ENCODE peak calls at places on chromosomes 11 and 22, in seven cellular contexts. F is heart right ventricle, R is AG10803, T is uterus, D is HFFc6, E is tibial nerve, O is bronchial epithelial cell. Z is an unnamed sample.

GRCh38 chr22:21444701-21445436 is 22.3 kb upstream of the TMEM191C start:
- DNase-seq in D (no peak), R (no peak), T (no peak), O (no peak), E (peak), F (peak), Z (no peak)

GRCh38 chr11:105224859-105225258 is 85.3 kb upstream of the CARD18 start:
- DNase-seq in E (no peak), D (no peak), O (peak), F (no peak), T (no peak), R (no peak), Z (peak)

GRCh38 chr22:39284142-39284980 is 35.1 kb downstream of the RPL3 start:
- DNase-seq in O (no peak), D (no peak), F (no peak), E (no peak), T (no peak), R (no peak), Z (no peak)

GRCh38 chr22:42432020-42432596 is at the start of gene NFAM1:
- DNase-seq in T (no peak), O (no peak), R (no peak), F (no peak), D (no peak), E (no peak), Z (no peak)

GRCh38 chr22:23219787-23220484 is 39.6 kb downstream of the BCR start:
- DNase-seq in E (no peak), F (no peak), R (peak), O (peak), D (peak), T (no peak), Z (peak)

GRCh38 chr11:85595285-85595884 is 31.8 kb downstream of the DLG2 start:
- DNase-seq in F (no peak), R (peak), O (peak), T (no peak), D (peak), E (no peak), Z (peak)

GRCh38 chr11:123429851-123430735 is at the start of gene GRAMD1B:
- DNase-seq in F (peak), O (peak), R (peak), D (peak), T (peak), E (no peak), Z (no peak)

GRCh38 chr22:45009881-45010531 is at the start of gene PHF21B:
- DNase-seq in O (no peak), F (peak), E (no peak), R (peak), T (peak), D (no peak), Z (no peak)

GRCh38 chr11:41431784-41432183 is 27.7 kb downstream of the LRRC4C start:
- DNase-seq in O (no peak), T (no peak), R (no peak), E (no peak), F (no peak), D (no peak), Z (no peak)

GRCh38 chr11:119782021-119782420 is 53.0 kb upstream of the NECTIN1 start:
- DNase-seq in O (no peak), T (no peak), D (no peak), E (no peak), R (no peak), F (no peak), Z (no peak)

GRCh38 chr11:2741377-2742131 is 41.8 kb upstream of the KCNQ1OT1 start:
- DNase-seq in D (peak), F (no peak), T (peak), R (peak), O (peak), E (no peak), Z (peak)

GRCh38 chr11:126113515-126113957 is 50.9 kb upstream of the CDON start:
- DNase-seq in F (peak), D (peak), O (peak), R (peak), T (peak), E (peak), Z (peak)

GRCh38 chr11:1160231-1161101 is 2.7 kb downstream of the MUC5AC start:
- DNase-seq in O (no peak), F (no peak), T (no peak), D (no peak), R (no peak), E (no peak), Z (no peak)

GRCh38 chr11:83063073-83063754 is 8.5 kb downstream of the RAB30 start:
- DNase-seq in R (peak), E (no peak), F (no peak), D (no peak), O (peak), T (no peak), Z (peak)

GRCh38 chr11:132312161-132312560 is 941.7 kb downstream of the NTM start:
- DNase-seq in O (peak), E (no peak), D (peak), F (no peak), R (peak), T (no peak), Z (peak)

GRCh38 chr22:45271667-45272188 is 13.0 kb upstream of the UPK3A start:
- DNase-seq in O (no peak), E (no peak), F (peak), R (peak), D (no peak), T (peak), Z (no peak)

GRCh38 chr11:17063171-17064002 is 14.1 kb downstream of the RPS13 start:
- DNase-seq in R (peak), F (peak), D (peak), O (peak), E (no peak), T (no peak), Z (peak)

GRCh38 chr22:19325296-19325950 is 33.9 kb upstream of the CLTCL1 start:
- DNase-seq in D (peak), O (peak), E (no peak), R (peak), F (no peak), T (no peak), Z (peak)

GRCh38 chr11:61384271-61385242 is 7.8 kb upstream of the TMEM216 start:
- DNase-seq in D (no peak), E (no peak), T (no peak), O (peak), F (no peak), R (no peak), Z (peak)
- TF ChIP-seq CTCF in D (no peak), E (no peak), T (no peak), O (peak), F (no peak), R (peak), Z (peak)

DNA sequence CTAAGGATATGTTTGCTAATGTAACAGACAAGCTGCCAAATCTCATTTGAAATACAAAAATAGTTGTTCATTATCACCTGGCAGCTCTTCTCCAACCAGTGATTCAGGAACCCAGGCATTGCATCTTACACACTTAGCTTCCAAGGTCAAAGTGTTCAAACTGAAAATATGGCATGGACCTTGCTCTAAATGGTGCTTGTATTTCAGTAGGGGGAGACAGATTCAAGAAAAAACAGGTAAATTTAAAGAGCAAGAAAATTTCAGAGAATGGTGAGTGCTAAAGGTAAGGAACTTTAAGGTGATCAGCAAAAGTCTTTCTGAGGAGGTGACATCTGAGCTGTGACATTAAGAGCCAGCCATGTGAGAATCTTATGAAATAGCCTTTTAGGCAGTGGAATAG is 82.8 kb upstream of the E2F8 start:
- DNase-seq in E (no peak), R (no peak), F (no peak), O (peak), T (no peak), D (no peak), Z (peak)
- TF ChIP-seq CTCF in E (no peak), R (no peak), F (no peak), O (no peak), T (no peak), D (peak), Z (peak)

GRCh38 chr11:62794201-62794775 is 2.5 kb upstream of the TMEM223 start:
- DNase-seq in F (no peak), T (no peak), R (no peak), O (no peak), D (no peak), E (no peak), Z (no peak)

GRCh38 chr11:62788991-62789390 is 1.8 kb downstream of the TMEM179B start:
- DNase-seq in T (no peak), D (no peak), E (no peak), R (no peak), O (no peak), F (no peak), Z (no peak)

GRCh38 chr11:62792193-62792575 is 378 bp upstream of the TMEM223 start:
- DNase-seq in R (no peak), O (no peak), D (no peak), T (no peak), E (no peak), F (peak), Z (no peak)

GRCh38 chr11:62789576-62789975 is 2.2 kb downstream of the TMEM223 start:
- DNase-seq in D (no peak), O (no peak), F (no peak), T (no peak), R (no peak), E (no peak), Z (no peak)

GRCh38 chr11:62791501-62792192 is at the start of gene TMEM223:
- DNase-seq in T (peak), D (peak), E (peak), F (peak), R (peak), O (peak), Z (peak)
- TF ChIP-seq CTCF in T (peak), D (peak), E (peak), F (peak), R (no peak), O (peak), Z (no peak)

DNA sequence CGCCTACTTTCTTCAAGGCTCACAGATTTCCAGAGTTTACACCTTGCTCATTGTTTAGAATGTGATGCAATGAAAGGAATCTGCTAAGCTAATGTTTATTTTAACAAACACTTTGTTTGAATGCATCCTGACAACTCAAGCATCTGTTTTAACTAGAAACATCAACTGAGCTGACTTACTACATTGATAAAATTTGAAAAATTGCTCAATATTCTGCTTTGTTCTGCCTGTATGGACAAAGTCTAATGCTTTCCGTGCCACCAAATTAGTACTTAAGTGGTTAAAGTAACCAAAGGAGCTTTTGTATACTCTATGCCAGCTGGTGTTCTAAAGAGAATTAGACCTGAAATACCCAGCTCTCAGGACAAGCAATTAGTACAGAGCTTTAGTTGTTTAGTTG is 105.2 kb downstream of the MAML2 start:
- DNase-seq in E (no peak), F (no peak), D (no peak), O (peak), T (no peak), R (peak), Z (no peak)
- TF ChIP-seq CTCF in E (no peak), F (no peak), D (no peak), O (no peak), T (no peak), R (no peak), Z (no peak)

GRCh38 chr11:114319716-114320328 is 23.6 kb downstream of the NNMT start:
- DNase-seq in D (no peak), T (no peak), F (no peak), O (no peak), E (no peak), R (no peak), Z (no peak)
- TF ChIP-seq CTCF in D (no peak), T (no peak), F (no peak), O (no peak), E (no peak), R (no peak), Z (no peak)

GRCh38 chr11:68402355-68403031 is 58.1 kb upstream of the PPP6R3 start:
- DNase-seq in E (no peak), O (no peak), F (no peak), D (no peak), T (no peak), R (no peak), Z (no peak)
- TF ChIP-seq CTCF in E (no peak), O (no peak), F (no peak), D (peak), T (no peak), R (no peak), Z (no peak)

Z was measured in MCF 10A.